ENCODE peak calls at places on chromosomes 6 and 20, in nine cellular contexts. One of them, this sample, is unnamed.
A peak's percentile ranks its signal among the peaks of the same experiment; 100 is the strongest.

GRCh38 chr6:82785206-82785605 is 280.4 kb downstream of the UBE3D start:
- DNase-seq in colonic mucosa: no peak
- DNase-seq in activated CD4-positive, CD25-positive, alpha-beta regulatory T cell treated with anti-CD3 and anti-CD28 coated beads, Interleukin-2, amount 50 U/mL, for 16 hours: no peak
- DNase-seq in foreskin fibroblast: no peak
- DNase-seq in GM19239: no peak
- DNase-seq in effector memory CD8-positive, alpha-beta T cell: no peak
- DNase-seq in dorsolateral prefrontal cortex: no peak
- DNase-seq in fibroblast of pulmonary artery: no peak
- DNase-seq in LoVo: no peak
- DNase-seq in this sample: no peak

GRCh38 chr20:61140576-61140975 is 111.5 kb upstream of the CDH4 start:
- DNase-seq in colonic mucosa: no peak
- DNase-seq in activated CD4-positive, CD25-positive, alpha-beta regulatory T cell treated with anti-CD3 and anti-CD28 coated beads, Interleukin-2, amount 50 U/mL, for 16 hours: no peak
- DNase-seq in foreskin fibroblast: no peak
- DNase-seq in GM19239: no peak
- DNase-seq in effector memory CD8-positive, alpha-beta T cell: no peak
- DNase-seq in dorsolateral prefrontal cortex: no peak
- DNase-seq in fibroblast of pulmonary artery: no peak
- DNase-seq in LoVo: no peak
- DNase-seq in this sample: no peak

GRCh38 chr6:1047926-1048595 is 263.8 kb upstream of the FOXQ1 start:
- DNase-seq in colonic mucosa: no peak
- DNase-seq in activated CD4-positive, CD25-positive, alpha-beta regulatory T cell treated with anti-CD3 and anti-CD28 coated beads, Interleukin-2, amount 50 U/mL, for 16 hours: no peak
- DNase-seq in foreskin fibroblast: no peak
- DNase-seq in GM19239: no peak
- DNase-seq in effector memory CD8-positive, alpha-beta T cell: no peak
- DNase-seq in dorsolateral prefrontal cortex: no peak
- DNase-seq in fibroblast of pulmonary artery: no peak
- DNase-seq in LoVo: no peak
- DNase-seq in this sample: no peak

GRCh38 chr6:135506270-135506997 is 8.9 kb upstream of the AHI1 start:
- DNase-seq in colonic mucosa: no peak
- DNase-seq in activated CD4-positive, CD25-positive, alpha-beta regulatory T cell treated with anti-CD3 and anti-CD28 coated beads, Interleukin-2, amount 50 U/mL, for 16 hours: no peak
- DNase-seq in foreskin fibroblast: no peak
- DNase-seq in GM19239: peak; percentile 4
- DNase-seq in effector memory CD8-positive, alpha-beta T cell: peak; percentile 32
- DNase-seq in dorsolateral prefrontal cortex: no peak
- DNase-seq in fibroblast of pulmonary artery: peak; percentile 82
- DNase-seq in LoVo: peak; percentile 56
- DNase-seq in this sample: peak; percentile 20

GRCh38 chr6:157991067-157991432 is 9.4 kb downstream of the SYNJ2 start:
- DNase-seq in colonic mucosa: no peak
- DNase-seq in activated CD4-positive, CD25-positive, alpha-beta regulatory T cell treated with anti-CD3 and anti-CD28 coated beads, Interleukin-2, amount 50 U/mL, for 16 hours: no peak
- DNase-seq in foreskin fibroblast: no peak
- DNase-seq in GM19239: no peak
- DNase-seq in effector memory CD8-positive, alpha-beta T cell: no peak
- DNase-seq in dorsolateral prefrontal cortex: no peak
- DNase-seq in fibroblast of pulmonary artery: no peak
- DNase-seq in LoVo: no peak
- DNase-seq in this sample: no peak

GRCh38 chr20:64219202-64219601 is 36.3 kb upstream of the PCMTD2 start:
- DNase-seq in colonic mucosa: no peak
- DNase-seq in activated CD4-positive, CD25-positive, alpha-beta regulatory T cell treated with anti-CD3 and anti-CD28 coated beads, Interleukin-2, amount 50 U/mL, for 16 hours: no peak
- DNase-seq in foreskin fibroblast: no peak
- DNase-seq in GM19239: no peak
- DNase-seq in effector memory CD8-positive, alpha-beta T cell: no peak
- DNase-seq in dorsolateral prefrontal cortex: no peak
- DNase-seq in fibroblast of pulmonary artery: no peak
- DNase-seq in LoVo: no peak
- DNase-seq in this sample: no peak

GRCh38 chr6:137729866-137730629 is 137.0 kb upstream of the TNFAIP3 start:
- DNase-seq in colonic mucosa: no peak
- DNase-seq in activated CD4-positive, CD25-positive, alpha-beta regulatory T cell treated with anti-CD3 and anti-CD28 coated beads, Interleukin-2, amount 50 U/mL, for 16 hours: no peak
- DNase-seq in foreskin fibroblast: peak; percentile 75
- DNase-seq in GM19239: no peak
- DNase-seq in effector memory CD8-positive, alpha-beta T cell: no peak
- DNase-seq in dorsolateral prefrontal cortex: no peak
- DNase-seq in fibroblast of pulmonary artery: peak; percentile 83
- DNase-seq in LoVo: no peak
- DNase-seq in this sample: no peak

GRCh38 chr6:88251261-88251660 is 85.1 kb upstream of the CNR1 start:
- DNase-seq in colonic mucosa: no peak
- DNase-seq in activated CD4-positive, CD25-positive, alpha-beta regulatory T cell treated with anti-CD3 and anti-CD28 coated beads, Interleukin-2, amount 50 U/mL, for 16 hours: no peak
- DNase-seq in foreskin fibroblast: no peak
- DNase-seq in GM19239: no peak
- DNase-seq in effector memory CD8-positive, alpha-beta T cell: no peak
- DNase-seq in dorsolateral prefrontal cortex: no peak
- DNase-seq in fibroblast of pulmonary artery: no peak
- DNase-seq in LoVo: no peak
- DNase-seq in this sample: no peak

GRCh38 chr6:153994811-153995210 is 44.2 kb upstream of the OPRM1 start:
- DNase-seq in colonic mucosa: no peak
- DNase-seq in activated CD4-positive, CD25-positive, alpha-beta regulatory T cell treated with anti-CD3 and anti-CD28 coated beads, Interleukin-2, amount 50 U/mL, for 16 hours: no peak
- DNase-seq in foreskin fibroblast: no peak
- DNase-seq in GM19239: no peak
- DNase-seq in effector memory CD8-positive, alpha-beta T cell: no peak
- DNase-seq in dorsolateral prefrontal cortex: no peak
- DNase-seq in fibroblast of pulmonary artery: no peak
- DNase-seq in LoVo: no peak
- DNase-seq in this sample: no peak

GRCh38 chr6:77688641-77689040 is 35.8 kb downstream of the MEI4 start:
- DNase-seq in colonic mucosa: no peak
- DNase-seq in activated CD4-positive, CD25-positive, alpha-beta regulatory T cell treated with anti-CD3 and anti-CD28 coated beads, Interleukin-2, amount 50 U/mL, for 16 hours: no peak
- DNase-seq in foreskin fibroblast: no peak
- DNase-seq in GM19239: no peak
- DNase-seq in effector memory CD8-positive, alpha-beta T cell: no peak
- DNase-seq in dorsolateral prefrontal cortex: no peak
- DNase-seq in fibroblast of pulmonary artery: no peak
- DNase-seq in LoVo: no peak
- DNase-seq in this sample: no peak